ENCODE peak calls at places on chromosome 13, in six cellular contexts. M is neuronal stem cell, T is tibial nerve, G is GM23248, W is body of pancreas, P is Karpas-422. Z is an unnamed sample.

GRCh38 chr13:97535619-97536018 is 101.7 kb downstream of the RAP2A start:
- DNase-seq in M (no peak), T (no peak), G (peak; percentile 67), W (no peak), P (no peak), Z (no peak)

GRCh38 chr13:82625753-82626152 is 1256.5 kb downstream of the SLITRK1 start:
- DNase-seq in M (no peak), T (no peak), G (no peak), W (no peak), P (no peak), Z (no peak)

GRCh38 chr13:28140433-28141125 is 2.2 kb downstream of the PAN3 start:
- DNase-seq in M (no peak), T (no peak), G (peak; percentile 38), W (no peak), P (no peak), Z (no peak)

GRCh38 chr13:26995159-26995558 is 176.5 kb downstream of the USP12 start:
- DNase-seq in M (no peak), T (no peak), G (no peak), W (no peak), P (no peak), Z (no peak)

GRCh38 chr13:32150794-32151193 is 119.2 kb downstream of the FRY start:
- DNase-seq in M (no peak), T (peak; percentile 39), G (peak; percentile 71), W (peak; percentile 50), P (no peak), Z (peak; percentile 84)

GRCh38 chr13:84481958-84482357 is 599.7 kb upstream of the SLITRK1 start:
- DNase-seq in M (no peak), T (no peak), G (peak; percentile 64), W (no peak), P (no peak), Z (no peak)

GRCh38 chr13:106619688-106620555 is 52.0 kb upstream of the ARGLU1 start:
- DNase-seq in M (peak; percentile 30), T (no peak), G (peak; percentile 83), W (peak; percentile 44), P (peak; percentile 83), Z (no peak)

GRCh38 chr13:20461481-20461859 is 64.2 kb downstream of the CRYL1 start:
- DNase-seq in M (no peak), T (no peak), G (peak; percentile 53), W (no peak), P (no peak), Z (no peak)

GRCh38 chr13:51093574-51093973 is 17.5 kb downstream of the C13orf42 start:
- DNase-seq in M (no peak), T (no peak), G (no peak), W (no peak), P (no peak), Z (no peak)

GRCh38 chr13:25196971-25197370 is 24.9 kb upstream of the AMER2 start:
- DNase-seq in M (no peak), T (no peak), G (no peak), W (no peak), P (no peak), Z (no peak)

GRCh38 chr13:72062566-72062965 is 195.6 kb upstream of the DACH1 start:
- DNase-seq in M (peak; percentile 21), T (no peak), G (no peak), W (no peak), P (no peak), Z (no peak)

GRCh38 chr13:33139186-33139585 is 123.0 kb downstream of the KL start:
- DNase-seq in M (no peak), T (peak; percentile 54), G (no peak), W (peak; percentile 43), P (no peak), Z (peak; percentile 82)

GRCh38 chr13:114120486-114121430 is 11.7 kb downstream of the RASA3 start:
- DNase-seq in M (no peak), T (no peak), G (peak; percentile 28), W (no peak), P (no peak), Z (no peak)

GRCh38 chr13:114110091-114110829 is 22.2 kb downstream of the RASA3 start:
- DNase-seq in M (no peak), T (peak; percentile 16), G (peak; percentile 42), W (no peak), P (no peak), Z (peak; percentile 68)

GRCh38 chr13:31545616-31546015 is 193.7 kb upstream of the RXFP2 start:
- DNase-seq in M (no peak), T (no peak), G (peak; percentile 73), W (no peak), P (no peak), Z (no peak)

GRCh38 chr13:88436974-88437373 is 765.8 kb downstream of the SLITRK5 start:
- DNase-seq in M (no peak), T (no peak), G (no peak), W (no peak), P (peak; percentile 24), Z (no peak)

GRCh38 chr13:36533806-36534205 is 101.5 kb downstream of the CCNA1 start:
- DNase-seq in M (no peak), T (no peak), G (no peak), W (no peak), P (no peak), Z (no peak)

GRCh38 chr13:47457631-47458030 is 543.4 kb downstream of the SUCLA2 start:
- DNase-seq in M (no peak), T (no peak), G (peak; percentile 67), W (no peak), P (no peak), Z (no peak)

GRCh38 chr13:113526466-113527220 is 36.1 kb upstream of the DCUN1D2 start:
- DNase-seq in M (no peak), T (no peak), G (no peak), W (no peak), P (no peak), Z (no peak)

GRCh38 chr13:42409061-42409460 is 137.1 kb downstream of the AKAP11 start:
- DNase-seq in M (no peak), T (no peak), G (no peak), W (no peak), P (no peak), Z (no peak)

GRCh38 chr13:37515226-37515625 is 83.3 kb downstream of the POSTN start:
- DNase-seq in M (no peak), T (no peak), G (no peak), W (no peak), P (no peak), Z (no peak)

GRCh38 chr13:82698383-82698782 is 1183.9 kb downstream of the SLITRK1 start:
- DNase-seq in M (no peak), T (no peak), G (peak; percentile 5), W (no peak), P (no peak), Z (no peak)

GRCh38 chr13:44003481-44003880 is 123.8 kb downstream of the LACC1 start:
- DNase-seq in M (no peak), T (no peak), G (no peak), W (no peak), P (no peak), Z (no peak)

GRCh38 chr13:57631607-57632275 is at the start of gene PCDH17:
- DNase-seq in M (peak; percentile 54), T (no peak), G (peak; percentile 43), W (peak; percentile 19), P (no peak), Z (peak; percentile 59)

GRCh38 chr13:104592127-104592526 is 1525.9 kb upstream of the SLC10A2 start:
- DNase-seq in M (no peak), T (no peak), G (no peak), W (no peak), P (no peak), Z (no peak)

GRCh38 chr13:24243311-24243710 is 66.1 kb upstream of the C1QTNF9 start:
- DNase-seq in M (no peak), T (no peak), G (no peak), W (no peak), P (no peak), Z (no peak)

GRCh38 chr13:25170554-25171107 is 1.5 kb downstream of the AMER2 start:
- DNase-seq in M (no peak), T (no peak), G (peak; percentile 9), W (no peak), P (no peak), Z (no peak)

GRCh38 chr13:43009506-43009905 is 13.9 kb upstream of the DNAJC15 start:
- DNase-seq in M (no peak), T (no peak), G (peak; percentile 71), W (no peak), P (no peak), Z (no peak)

GRCh38 chr13:113976711-113977684 is 3.1 kb upstream of the C13orf46 start:
- DNase-seq in M (no peak), T (no peak), G (peak; percentile 85), W (peak; percentile 47), P (no peak), Z (peak; percentile 49)

GRCh38 chr13:113216165-113217056 is 7.0 kb downstream of the CUL4A start:
- DNase-seq in M (peak; percentile 40), T (no peak), G (peak; percentile 85), W (peak; percentile 61), P (no peak), Z (peak; percentile 75)

GRCh38 chr13:97448503-97449251 is 14.7 kb downstream of the RAP2A start:
- DNase-seq in M (no peak), T (no peak), G (no peak), W (no peak), P (no peak), Z (no peak)

GRCh38 chr13:110713981-110714797 is 689 bp downstream of the ING1 start:
- DNase-seq in M (peak; percentile 38), T (peak; percentile 31), G (peak; percentile 80), W (peak; percentile 66), P (peak; percentile 91), Z (peak; percentile 53)

GRCh38 chr13:110712081-110712848 is 1.2 kb upstream of the ING1 start:
- DNase-seq in M (peak; percentile 92), T (peak; percentile 79), G (peak; percentile 97), W (peak; percentile 88), P (peak; percentile 97), Z (peak; percentile 95)

GRCh38 chr13:110711778-110712070 is 1.8 kb upstream of the ING1 start:
- DNase-seq in M (no peak), T (no peak), G (peak; percentile 60), W (no peak), P (no peak), Z (no peak)

GRCh38 chr13:110713642-110713952 is at the start of gene ING1:
- DNase-seq in M (no peak), T (no peak), G (no peak), W (no peak), P (no peak), Z (no peak)

GRCh38 chr13:110712849-110713641 is 455 bp upstream of the ING1 start:
- DNase-seq in M (peak; percentile 99), T (peak; percentile 98), G (peak; percentile 99), W (peak; percentile 100), P (peak; percentile 99), Z (peak; percentile 100)
- H3K27me3 ChIP-seq in M (no peaks in the 10 kb centered on the region), T (no peaks in the 10 kb centered on the region), G (no peaks in the 10 kb centered on the region), W (no peaks in the 10 kb centered on the region), P (no peaks in the 10 kb centered on the region), Z (no peaks in the 10 kb centered on the region)

GRCh38 chr13:21672811-21673591 is 2.1 kb downstream of the FGF9 start:
- DNase-seq in M (peak; percentile 5), T (no peak), G (peak; percentile 20), W (no peak), P (no peak), Z (no peak)
- H3K4me1 ChIP-seq in M (peaks cover 23% of the 10 kb centered on the region), T (peaks cover 62% of the 10 kb centered on the region), G (peaks cover 2% of the 10 kb centered on the region), W (peaks cover 50% of the 10 kb centered on the region), P (peaks cover 76% of the 10 kb centered on the region), Z (peaks cover 4% of the 10 kb centered on the region)

GRCh38 chr13:99221567-99222239 is 21.0 kb downstream of the UBAC2 start:
- DNase-seq in M (no peak), T (no peak), G (no peak), W (no peak), P (no peak), Z (no peak)
- H3K4me3 ChIP-seq in M (no peak overlapping the region), T (no peak overlapping the region), G (no peak overlapping the region), W (no peak overlapping the region), P (peak overlapping the region; percentile 18), Z (no peak overlapping the region)

GRCh38 chr13:112092453-112092852 is 25.5 kb downstream of the SOX1 start:
- DNase-seq in M (no peak), T (no peak), G (no peak), W (no peak), P (no peak), Z (no peak)
- H3K27me3 ChIP-seq in M (no peaks in the 10 kb centered on the region), T (peaks cover 2% of the 10 kb centered on the region), G (no peaks in the 10 kb centered on the region), W (no peaks in the 10 kb centered on the region), P (no peaks in the 10 kb centered on the region), Z (peaks cover 2% of the 10 kb centered on the region)